ENCODE peak calls at places on chromosomes 1 and 21, in ten cellular contexts. V, S, U, L, Y, A, I, C, F and M are unnamed samples.

GRCh38 chr1:41362357-41362721 is 1.1 kb downstream of the FOXO6 start:
- DNase-seq in C (no peak), I (no peak), Y (no peak), L (no peak), F (no peak), S (no peak), U (no peak), V (no peak), A (no peak), M (no peak)

GRCh38 chr1:172934417-172934762 is 116.4 kb downstream of the TNFSF18 start:
- DNase-seq in L (no peak), U (no peak), V (no peak), Y (no peak), S (no peak), A (no peak), I (no peak), F (no peak), C (no peak), M (no peak)

GRCh38 chr1:36151845-36152203 is 2.5 kb upstream of the TRAPPC3 start:
- DNase-seq in S (no peak), I (no peak), U (peak; percentile 72), A (no peak), Y (no peak), C (no peak), L (peak; percentile 35), F (peak; percentile 33), V (no peak), M (no peak)

GRCh38 chr1:165371588-165372235 is 15.2 kb upstream of the LMX1A start:
- DNase-seq in Y (no peak), S (no peak), V (no peak), A (no peak), C (no peak), L (peak; percentile 38), U (no peak), F (peak; percentile 47), I (no peak), M (no peak)

GRCh38 chr1:57404914-57405313 is 18.9 kb downstream of the DAB1 start:
- DNase-seq in I (no peak), F (no peak), Y (no peak), C (no peak), V (no peak), L (no peak), A (no peak), U (no peak), S (no peak), M (no peak)

GRCh38 chr1:201599548-201599947 is 60.6 kb downstream of the NAV1 start:
- DNase-seq in V (no peak), Y (no peak), A (no peak), F (no peak), S (no peak), C (no peak), U (no peak), L (no peak), I (no peak), M (no peak)

GRCh38 chr21:26501622-26502021 is 71.5 kb downstream of the CYYR1 start:
- DNase-seq in L (no peak), A (no peak), S (no peak), Y (no peak), F (no peak), C (no peak), V (no peak), U (no peak), I (no peak), M (no peak)

GRCh38 chr1:34696230-34696629 is 58.6 kb upstream of the GJB5 start:
- DNase-seq in A (peak; percentile 72), V (no peak), C (no peak), S (no peak), L (no peak), F (no peak), Y (peak; percentile 11), U (no peak), I (no peak), M (peak; percentile 60)

GRCh38 chr1:101193733-101194169 is 43.1 kb upstream of the S1PR1 start:
- DNase-seq in I (no peak), S (no peak), U (no peak), C (no peak), F (no peak), Y (peak; percentile 32), A (peak; percentile 79), V (no peak), L (no peak), M (no peak)

GRCh38 chr1:176515310-176515709 is 52.3 kb downstream of the PAPPA2 start:
- DNase-seq in C (no peak), L (no peak), A (peak; percentile 75), V (no peak), I (no peak), Y (peak; percentile 92), S (no peak), F (peak; percentile 3), U (no peak), M (peak; percentile 71)

GRCh38 chr21:45355573-45355972 is 49.4 kb upstream of the COL18A1 start:
- DNase-seq in A (no peak), F (no peak), L (no peak), C (no peak), I (no peak), V (no peak), S (no peak), U (no peak), Y (no peak), M (no peak)

GRCh38 chr1:51962486-51963356 is 27.8 kb downstream of the RAB3B start:
- DNase-seq in A (no peak), C (no peak), I (no peak), L (no peak), S (no peak), Y (no peak), V (no peak), F (no peak), U (no peak), M (no peak)

DNA sequence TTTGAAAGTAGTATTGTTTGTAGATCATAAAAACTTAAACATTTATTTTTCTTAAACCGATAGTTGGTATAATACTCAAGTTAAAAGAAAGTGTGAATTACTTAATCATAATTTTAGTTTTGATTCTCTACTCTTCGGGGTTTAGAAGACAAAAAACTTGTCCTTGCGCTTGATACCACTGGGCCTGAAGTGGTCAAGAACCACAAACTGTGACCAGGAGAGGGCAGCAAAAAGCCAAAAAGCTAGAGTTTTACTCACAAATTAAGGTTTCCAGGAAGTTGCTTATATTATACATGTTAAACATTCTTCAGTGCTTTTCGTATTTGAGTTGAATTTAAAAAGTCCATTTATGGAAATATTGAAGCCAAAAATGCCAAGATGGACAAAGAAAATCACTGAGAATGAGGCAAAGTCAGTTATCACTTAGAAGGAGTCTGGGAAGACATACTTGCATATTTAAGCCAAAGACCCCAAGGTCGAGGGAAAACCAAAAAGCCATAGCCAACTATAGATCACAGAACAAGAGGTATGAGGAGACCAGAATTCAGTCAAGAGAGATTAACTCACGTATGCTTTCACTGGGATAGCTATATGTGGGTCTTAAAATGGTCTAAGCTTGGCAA is 34.2 kb downstream of the EFCAB7 start:
- DNase-seq in C (no peak), V (no peak), I (no peak), U (no peak), Y (peak; percentile 56), L (peak; percentile 59), A (peak; percentile 43), S (no peak), F (peak; percentile 60), M (peak; percentile 75)
- TF ChIP-seq CTCF in C (no peak), V (peak; percentile 59), I (peak; percentile 55), U (no peak), Y (peak; percentile 71), L (peak; percentile 72), A (peak; percentile 41), S (peak; percentile 69), F (peak; percentile 69), M (peak; percentile 87)

DNA sequence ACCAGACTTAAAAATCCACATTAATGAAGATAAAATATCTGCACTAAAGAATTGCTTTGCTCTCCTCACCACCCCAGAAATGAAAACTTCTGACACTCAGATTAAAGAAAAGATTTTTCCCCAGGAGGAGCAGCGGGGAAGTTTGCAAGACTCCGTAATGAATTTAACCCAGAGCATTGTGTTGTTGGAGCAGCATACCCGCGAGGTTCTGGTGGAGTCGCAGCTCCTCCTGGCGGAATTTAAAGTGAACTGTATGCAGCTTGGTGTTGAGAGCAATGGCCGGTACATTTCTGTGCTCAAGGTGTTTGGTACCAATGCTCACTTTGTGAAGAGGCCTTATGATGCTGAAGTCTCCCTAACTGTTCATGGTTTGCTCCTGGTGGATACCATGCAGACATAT is 46.4 kb downstream of the VPS13D start:
- DNase-seq in S (no peak), Y (peak; percentile 59), I (no peak), C (peak; percentile 35), A (peak; percentile 26), F (peak; percentile 69), U (no peak), L (peak; percentile 70), V (no peak), M (peak; percentile 53)
- TF ChIP-seq CTCF in S (peak; percentile 6), Y (peak; percentile 63), I (peak; percentile 48), C (peak; percentile 49), A (peak; percentile 66), F (peak; percentile 57), U (peak; percentile 9), L (peak; percentile 57), V (peak; percentile 59), M (peak; percentile 65)

DNA sequence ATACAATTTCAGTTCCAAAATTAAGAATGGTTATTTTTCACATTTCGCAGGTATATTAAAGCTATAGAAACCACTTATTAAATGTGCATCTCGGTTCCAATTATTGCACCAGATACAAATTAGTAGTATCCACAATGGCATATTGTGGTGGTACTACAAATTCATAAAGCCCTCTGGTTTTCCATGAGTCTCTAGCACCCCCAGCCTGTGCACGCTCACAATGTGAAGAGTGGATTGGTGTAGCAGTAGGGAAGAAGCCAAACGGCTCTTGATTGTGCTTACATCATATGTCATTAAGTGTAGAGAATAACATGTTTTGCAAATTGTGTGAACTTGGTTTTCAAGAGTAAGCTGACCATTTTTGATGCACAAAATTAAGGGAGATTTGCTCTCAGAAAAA is 1.9 kb upstream of the BRINP3 start:
- DNase-seq in F (no peak), U (no peak), S (no peak), Y (no peak), C (no peak), V (no peak), L (no peak), I (no peak), A (no peak), M (no peak)
- TF ChIP-seq CTCF in F (no peak), U (no peak), S (no peak), Y (no peak), C (no peak), V (no peak), L (no peak), I (no peak), A (no peak), M (no peak)

GRCh38 chr1:89843279-89844121 is 22.7 kb downstream of the LRRC8D start:
- DNase-seq in I (peak; percentile 81), V (peak; percentile 73), Y (peak; percentile 45), F (peak; percentile 73), S (peak; percentile 66), A (peak; percentile 35), C (peak; percentile 72), L (peak; percentile 74), U (peak; percentile 88), M (peak; percentile 67)
- TF ChIP-seq CTCF in I (peak; percentile 64), V (peak; percentile 84), Y (peak; percentile 23), F (peak; percentile 34), S (peak; percentile 96), A (peak; percentile 52), C (no peak), L (peak; percentile 42), U (peak; percentile 76), M (peak; percentile 69)

DNA sequence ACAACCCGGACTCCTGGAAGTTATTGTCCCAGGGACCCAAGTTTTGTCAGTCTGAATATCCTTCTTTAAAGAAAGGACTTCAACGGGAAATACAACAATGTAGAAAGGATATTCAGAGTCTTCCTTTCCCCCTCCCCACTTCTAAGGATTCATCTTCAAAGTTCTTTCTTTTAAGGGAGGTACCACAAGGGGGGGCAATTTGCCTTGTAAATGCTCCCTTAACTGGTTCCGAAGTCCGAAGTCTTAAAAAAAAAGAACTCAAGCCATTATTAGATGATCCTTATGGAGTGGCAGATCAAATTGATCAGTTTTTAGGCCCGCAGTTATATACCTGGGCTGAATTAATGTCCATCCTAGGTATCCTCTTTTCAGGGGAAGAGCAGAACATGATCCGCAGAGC is 47.0 kb downstream of the SERINC2 start:
- DNase-seq in A (no peak), U (no peak), C (no peak), I (no peak), S (no peak), V (no peak), F (peak; percentile 45), Y (peak; percentile 60), L (peak; percentile 53), M (peak; percentile 27)
- TF ChIP-seq CTCF in A (peak; percentile 14), U (no peak), C (no peak), I (peak; percentile 30), S (peak; percentile 20), V (no peak), F (peak; percentile 24), Y (peak; percentile 40), L (peak; percentile 32), M (peak; percentile 55)